ENCODE peak calls at places on chromosomes 13 and 19, in five cellular contexts. J is ascending aorta, X is adrenal gland, M is IMR-90, D is SK-N-SH. V is an unnamed sample. For H3K9me3 and H3K4me1, the result is how much of the 10 kb centered on the place peaks cover.

GRCh38 chr13:44303681-44304432 is 69.8 kb upstream of the SERP2 start:
- DNase-seq in J (peak), X (no peak), M (no peak), D (peak), V (peak)

GRCh38 chr13:46086985-46087384 is 17.8 kb downstream of the CPB2 start:
- DNase-seq in J (no peak), X (no peak), M (no peak), D (no peak), V (no peak)

GRCh38 chr13:32262165-32262564 is 53.0 kb downstream of the ZAR1L start:
- DNase-seq in J (no peak), X (no peak), M (peak), D (no peak), V (no peak)

GRCh38 chr19:15423130-15423529 is 4.3 kb upstream of the AKAP8L start:
- DNase-seq in J (no peak), X (no peak), M (no peak), D (no peak), V (no peak)

GRCh38 chr19:39237200-39238184 is 7.3 kb downstream of the IFNL3 start:
- DNase-seq in J (no peak), X (no peak), M (no peak), D (no peak), V (no peak)

GRCh38 chr13:60755380-60756163 is 358.6 kb downstream of the TDRD3 start:
- DNase-seq in J (no peak), X (no peak), M (no peak), D (no peak), V (no peak)

GRCh38 chr13:34419025-34419424 is 523.0 kb upstream of the NBEA start:
- DNase-seq in J (no peak), X (no peak), M (no peak), D (peak), V (no peak)

GRCh38 chr13:97798836-97799235 is 154.6 kb upstream of the IPO5 start:
- DNase-seq in J (no peak), X (no peak), M (peak), D (no peak), V (no peak)

GRCh38 chr13:79124183-79124582 is 281.9 kb downstream of the RBM26 start:
- DNase-seq in J (no peak), X (no peak), M (no peak), D (no peak), V (no peak)

GRCh38 chr13:87777395-87777794 is 106.2 kb downstream of the SLITRK5 start:
- DNase-seq in J (no peak), X (no peak), M (no peak), D (no peak), V (no peak)

GRCh38 chr19:42023121-42023942 is 29.3 kb upstream of the ATP1A3 start:
- DNase-seq in J (no peak), X (no peak), M (peak), D (peak), V (no peak)

GRCh38 chr19:55247621-55248099 is 11.2 kb downstream of the PPP6R1 start:
- DNase-seq in J (no peak), X (peak), M (no peak), D (peak), V (peak)

GRCh38 chr19:30719189-30719990 is 347.2 kb downstream of the ZNF536 start:
- DNase-seq in J (no peak), X (peak), M (no peak), D (peak), V (peak)

GRCh38 chr19:38319421-38320258 is at the start of gene KCNK6:
- DNase-seq in J (no peak), X (peak), M (no peak), D (peak), V (peak)

GRCh38 chr13:25044071-25044470 is 51.9 kb upstream of the PABPC3 start:
- DNase-seq in J (no peak), X (no peak), M (no peak), D (no peak), V (no peak)

GRCh38 chr19:13817018-13817614 is 21.9 kb downstream of the ZSWIM4 start:
- DNase-seq in J (no peak), X (no peak), M (no peak), D (no peak), V (no peak)

GRCh38 chr13:113935081-113935511 is 38.8 kb downstream of the C13orf46 start:
- DNase-seq in J (no peak), X (no peak), M (no peak), D (peak), V (no peak)

GRCh38 chr13:114067381-114067885 is 65.0 kb downstream of the RASA3 start:
- DNase-seq in J (no peak), X (no peak), M (peak), D (no peak), V (no peak)

DNA sequence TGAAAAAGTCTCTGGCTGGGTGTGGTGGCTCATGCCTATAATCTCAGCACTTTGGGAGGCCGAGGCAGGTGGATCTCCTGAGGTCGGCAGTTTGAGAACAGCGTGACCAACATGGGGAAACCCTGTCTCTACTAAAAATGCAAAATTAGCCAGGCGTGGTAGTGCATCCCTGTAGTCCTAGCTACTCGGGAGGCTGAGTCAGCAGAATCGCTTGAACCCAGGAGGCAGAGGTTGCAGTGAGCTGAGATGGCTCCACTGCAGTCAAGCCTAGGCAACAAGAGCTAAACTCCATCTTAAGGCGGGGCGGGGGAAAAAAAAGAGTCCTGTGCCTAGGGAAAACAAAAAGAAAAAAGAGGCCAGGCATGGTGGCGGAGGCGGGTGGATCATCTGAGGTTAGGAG is 2.2 kb downstream of the ZNF43 start:
- DNase-seq in J (no peak), X (no peak), M (no peak), D (no peak), V (no peak)
- H3K9me3 ChIP-seq in J (under half), X (under half), M (under half), D (under half), V (under half)

DNA sequence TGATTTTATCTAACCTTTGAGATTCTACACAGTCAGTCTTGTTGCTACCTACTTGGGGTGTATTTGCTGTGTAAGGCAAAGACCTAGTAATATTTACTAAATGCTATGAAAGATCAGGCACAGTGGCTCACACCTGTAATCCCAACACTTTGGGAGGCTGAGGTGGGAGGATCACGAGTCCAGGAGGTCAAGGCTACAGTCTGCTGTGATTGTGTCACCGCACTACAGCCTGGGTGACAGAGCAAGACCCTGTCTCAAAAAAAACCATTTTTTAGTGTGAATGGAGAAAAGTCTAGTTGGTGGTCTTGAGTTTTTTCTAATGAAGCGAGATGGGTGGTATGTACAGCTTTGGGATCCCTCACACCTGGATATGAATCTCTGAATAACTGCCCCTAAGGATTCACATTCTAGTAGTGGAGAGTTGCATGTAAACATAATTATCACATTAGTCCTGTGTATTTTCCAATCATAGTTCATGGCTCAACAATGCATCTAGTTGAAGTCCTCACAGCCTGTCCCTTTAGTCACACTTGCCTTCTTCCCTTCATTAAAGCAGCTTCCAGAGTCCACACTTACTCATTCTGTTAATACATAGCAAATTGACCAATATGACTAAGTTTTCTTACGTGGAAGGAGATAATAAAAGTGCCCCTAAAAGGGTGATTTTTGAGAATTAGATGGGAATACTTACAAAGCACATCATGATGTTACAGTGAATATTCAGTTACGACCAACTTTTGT is 7.4 kb downstream of the RPL21 start:
- DNase-seq in J (no peak), X (no peak), M (no peak), D (no peak), V (no peak)
- H3K27ac ChIP-seq in J (no peak), X (no peak), M (no peak), D (no peak), V (no peak)

GRCh38 chr13:40592035-40592434 is 74.4 kb downstream of the FOXO1 start:
- DNase-seq in J (no peak), X (no peak), M (no peak), D (no peak), V (no peak)

GRCh38 chr13:40591091-40591490 is 75.3 kb downstream of the FOXO1 start:
- DNase-seq in J (no peak), X (no peak), M (no peak), D (no peak), V (no peak)

GRCh38 chr13:40589285-40590109 is 76.9 kb downstream of the FOXO1 start:
- DNase-seq in J (peak), X (no peak), M (no peak), D (no peak), V (no peak)

GRCh38 chr13:40588101-40588500 is 78.3 kb downstream of the FOXO1 start:
- DNase-seq in J (no peak), X (no peak), M (no peak), D (no peak), V (no peak)

GRCh38 chr13:40590112-40590862 is 76.2 kb downstream of the FOXO1 start:
- DNase-seq in J (no peak), X (no peak), M (no peak), D (no peak), V (no peak)
- H3K4me1 ChIP-seq in J (under half), X (under half), M (under half), D (under half), V (half or more)

DNA sequence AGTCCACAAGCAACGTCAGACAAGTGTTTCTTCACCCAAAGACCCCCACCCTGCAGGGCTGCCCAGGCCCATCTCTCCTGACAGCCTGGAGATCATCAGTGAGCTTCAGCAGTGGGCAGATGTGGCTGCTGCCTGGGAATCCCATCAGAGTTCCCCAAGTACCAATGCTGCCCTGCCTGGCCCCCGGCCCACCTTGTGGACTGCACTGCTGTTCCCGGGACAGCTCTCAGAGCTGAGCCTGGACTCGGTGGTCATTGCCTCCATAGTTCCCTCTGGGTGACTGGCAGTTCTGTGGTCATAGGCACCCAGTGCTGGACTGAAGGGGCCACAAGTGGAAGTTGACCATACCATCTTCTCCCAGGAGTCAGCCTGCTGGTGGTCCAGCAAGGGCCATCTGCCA is 24.5 kb upstream of the ZNF492 start:
- DNase-seq in J (peak), X (no peak), M (no peak), D (no peak), V (no peak)
- H3K9me3 ChIP-seq in J (under half), X (under half), M (half or more), D (under half), V (under half)

GRCh38 chr19:46413262-46414031 is at the start of gene CCDC8:
- DNase-seq in J (peak), X (peak), M (peak), D (no peak), V (peak)
- H3K27ac ChIP-seq in J (peak), X (peak), M (peak), D (no peak), V (peak)

DNA sequence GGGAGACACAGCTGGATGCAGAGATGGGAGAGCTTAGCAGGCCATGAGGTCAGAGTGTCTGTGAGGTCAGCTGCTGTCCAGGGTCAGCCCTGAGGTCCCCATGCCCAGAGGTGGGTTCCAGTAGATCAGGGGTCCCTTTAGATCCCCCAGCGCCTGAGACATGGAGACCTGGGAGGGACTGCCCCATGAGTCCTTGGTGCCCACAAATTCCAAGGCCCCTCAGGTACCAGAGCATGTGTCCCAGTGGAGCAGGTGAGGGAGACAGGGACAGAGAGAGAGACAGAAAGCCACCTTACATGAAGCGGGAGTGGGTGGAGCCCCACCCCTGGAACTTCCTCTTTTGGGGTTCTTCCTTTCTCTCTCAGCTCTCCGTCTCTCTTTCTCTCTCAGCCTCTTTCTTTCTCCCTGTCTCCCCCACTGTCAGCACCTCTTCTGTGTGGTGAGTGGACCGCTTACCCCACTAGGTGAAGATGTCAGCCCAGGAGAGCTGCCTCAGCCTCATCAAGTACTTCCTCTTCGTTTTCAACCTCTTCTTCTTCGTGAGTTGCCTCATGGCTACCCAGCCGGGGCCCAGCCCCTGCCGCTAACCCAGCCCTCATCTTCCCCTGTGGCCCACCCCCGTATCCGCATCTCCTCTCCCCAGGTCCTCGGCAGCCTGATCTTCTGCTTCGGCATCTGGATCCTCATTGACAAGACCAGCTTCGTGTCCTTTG is at the start of gene CD37:
- DNase-seq in J (peak), X (peak), M (no peak), D (no peak), V (no peak)
- H3K4me1 ChIP-seq in J (under half), X (under half), M (under half), D (under half), V (half or more)

GRCh38 chr13:110450016-110450900 is 111.3 kb downstream of the RAB20 start:
- DNase-seq in J (peak), X (no peak), M (no peak), D (no peak), V (no peak)
- H3K9me3 ChIP-seq in J (under half), X (under half), M (under half), D (under half), V (under half)

GRCh38 chr19:10352764-10353671 is 13.6 kb upstream of the ICAM3 start:
- DNase-seq in J (no peak), X (peak), M (no peak), D (no peak), V (peak)

GRCh38 chr19:10356431-10356830 is 17.0 kb upstream of the ICAM3 start:
- DNase-seq in J (no peak), X (no peak), M (no peak), D (no peak), V (no peak)

DNA sequence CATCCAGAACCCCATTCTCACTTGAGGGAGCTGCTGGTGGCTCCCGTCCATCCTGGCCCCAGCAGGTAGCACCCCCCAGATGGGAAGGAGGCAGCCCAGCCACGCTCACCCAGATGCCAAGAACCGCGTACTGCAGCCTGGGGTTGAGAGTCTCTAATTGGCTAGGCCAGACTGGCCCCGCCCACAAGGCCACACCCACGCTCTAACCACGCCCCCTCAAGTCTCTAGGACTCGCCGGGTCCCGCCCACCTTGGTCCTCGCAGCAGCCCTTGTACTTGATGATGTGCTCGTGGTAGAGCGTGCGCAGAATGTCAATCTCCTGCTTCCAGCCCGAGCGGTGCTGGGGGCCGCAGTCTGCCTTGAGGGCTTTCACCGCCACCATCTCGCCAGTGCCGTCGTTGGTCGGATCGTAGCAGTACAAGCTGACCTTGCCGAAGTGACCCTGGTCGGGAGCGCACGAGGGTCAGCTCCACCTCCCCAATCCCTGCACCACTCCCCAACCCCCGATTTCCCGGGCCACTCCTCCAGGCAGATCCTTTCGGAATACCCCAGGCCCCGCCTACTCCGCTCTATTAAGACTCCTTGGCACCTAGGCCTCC is 14.5 kb upstream of the ICAM3 start:
- DNase-seq in J (no peak), X (peak), M (peak), D (peak), V (peak)
- H3K27ac ChIP-seq in J (no peak), X (peak), M (no peak), D (no peak), V (peak)

V was measured in heart right ventricle.